ENCODE peak calls at places on chromosomes 3 and 15, in seven cellular contexts. R is neuronal stem cell, N is cardiac muscle cell, T is fibroblast of lung, W is spleen, Y is SK-N-MC, A is OCI-LY7. P is an unnamed sample. For H3K36me3, the result is how much of the 10 kb centered on the place peaks cover.

GRCh38 chr15:29821416-29822099 is 710 bp downstream of the TJP1 start:
- DNase-seq in R (peak), N (peak), T (peak), W (no peak), Y (no peak), A (no peak), P (peak)

GRCh38 chr15:68644088-68644904 is 65.5 kb downstream of the CORO2B start:
- DNase-seq in R (no peak), N (peak), T (peak), W (no peak), Y (no peak), A (no peak), P (no peak)

GRCh38 chr3:195762249-195762585 is 41.4 kb downstream of the MUC20 start:
- DNase-seq in R (no peak), N (no peak), T (no peak), W (peak), Y (no peak), A (no peak), P (no peak)

GRCh38 chr3:43528498-43529099 is 93.2 kb downstream of the ANO10 start:
- DNase-seq in R (no peak), N (no peak), T (no peak), W (no peak), Y (no peak), A (no peak), P (no peak)

GRCh38 chr3:171967932-171968678 is 71.3 kb upstream of the FNDC3B start:
- DNase-seq in R (no peak), N (peak), T (peak), W (no peak), Y (no peak), A (no peak), P (no peak)

GRCh38 chr3:138180375-138181029 is 5.8 kb upstream of the DBR1 start:
- DNase-seq in R (no peak), N (peak), T (peak), W (no peak), Y (no peak), A (peak), P (peak)

GRCh38 chr3:130627143-130627849 is 110.3 kb downstream of the COL6A6 start:
- DNase-seq in R (no peak), N (no peak), T (no peak), W (no peak), Y (no peak), A (no peak), P (no peak)

GRCh38 chr3:36992806-36993325 is at the start of gene EPM2AIP1:
- DNase-seq in R (no peak), N (no peak), T (no peak), W (peak), Y (no peak), A (no peak), P (peak)

GRCh38 chr3:14366233-14366632 is 36.2 kb upstream of the SLC6A6 start:
- DNase-seq in R (no peak), N (no peak), T (no peak), W (no peak), Y (no peak), A (no peak), P (no peak)

GRCh38 chr3:149717391-149718056 is 34.8 kb downstream of the COMMD2 start:
- DNase-seq in R (peak), N (peak), T (peak), W (no peak), Y (peak), A (peak), P (no peak)

GRCh38 chr3:127750226-127751031 is 71.9 kb downstream of the MGLL start:
- DNase-seq in R (no peak), N (peak), T (peak), W (no peak), Y (no peak), A (peak), P (no peak)

GRCh38 chr3:101150504-101150903 is 157.3 kb upstream of the ABI3BP start:
- DNase-seq in R (no peak), N (no peak), T (no peak), W (no peak), Y (no peak), A (no peak), P (no peak)

GRCh38 chr3:53011324-53011723 is 34.5 kb downstream of the SFMBT1 start:
- DNase-seq in R (no peak), N (no peak), T (no peak), W (no peak), Y (no peak), A (no peak), P (no peak)

GRCh38 chr3:182979719-182980191 is 583 bp downstream of the DCUN1D1 start:
- DNase-seq in R (peak), N (peak), T (no peak), W (no peak), Y (no peak), A (peak), P (no peak)

GRCh38 chr3:152738656-152739055 is 96.3 kb upstream of the P2RY1 start:
- DNase-seq in R (no peak), N (peak), T (peak), W (no peak), Y (no peak), A (no peak), P (no peak)

GRCh38 chr3:55059027-55059629 is 131.3 kb upstream of the LRTM1 start:
- DNase-seq in R (no peak), N (no peak), T (peak), W (no peak), Y (no peak), A (no peak), P (no peak)

GRCh38 chr3:183524476-183524875 is 31.0 kb downstream of the KLHL6 start:
- DNase-seq in R (no peak), N (no peak), T (no peak), W (no peak), Y (no peak), A (no peak), P (no peak)

GRCh38 chr15:36601952-36602351 is 22.5 kb downstream of the CDIN1 start:
- DNase-seq in R (no peak), N (no peak), T (no peak), W (no peak), Y (no peak), A (no peak), P (no peak)

GRCh38 chr3:114155370-114155821 is 23.5 kb downstream of the DRD3 start:
- DNase-seq in R (no peak), N (peak), T (peak), W (no peak), Y (no peak), A (peak), P (no peak)

GRCh38 chr3:111609700-111610099 is 14.6 kb upstream of the ZBED2 start:
- DNase-seq in R (no peak), N (no peak), T (no peak), W (no peak), Y (no peak), A (no peak), P (no peak)

GRCh38 chr15:71444866-71445590 is 329.8 kb downstream of the THSD4 start:
- DNase-seq in R (no peak), N (no peak), T (no peak), W (no peak), Y (no peak), A (no peak), P (no peak)

GRCh38 chr3:1087066-1087555 is 5.7 kb upstream of the CNTN6 start:
- DNase-seq in R (no peak), N (peak), T (peak), W (no peak), Y (peak), A (no peak), P (no peak)

GRCh38 chr15:66877558-66878285 is 175.7 kb downstream of the SMAD6 start:
- DNase-seq in R (no peak), N (peak), T (no peak), W (peak), Y (no peak), A (no peak), P (no peak)

GRCh38 chr15:52481915-52482314 is 46.8 kb downstream of the MYO5A start:
- DNase-seq in R (no peak), N (peak), T (peak), W (no peak), Y (no peak), A (peak), P (peak)

GRCh38 chr3:15050405-15051092 is 14.6 kb downstream of the MRPS25 start:
- DNase-seq in R (no peak), N (no peak), T (no peak), W (peak), Y (no peak), A (peak), P (no peak)

DNA sequence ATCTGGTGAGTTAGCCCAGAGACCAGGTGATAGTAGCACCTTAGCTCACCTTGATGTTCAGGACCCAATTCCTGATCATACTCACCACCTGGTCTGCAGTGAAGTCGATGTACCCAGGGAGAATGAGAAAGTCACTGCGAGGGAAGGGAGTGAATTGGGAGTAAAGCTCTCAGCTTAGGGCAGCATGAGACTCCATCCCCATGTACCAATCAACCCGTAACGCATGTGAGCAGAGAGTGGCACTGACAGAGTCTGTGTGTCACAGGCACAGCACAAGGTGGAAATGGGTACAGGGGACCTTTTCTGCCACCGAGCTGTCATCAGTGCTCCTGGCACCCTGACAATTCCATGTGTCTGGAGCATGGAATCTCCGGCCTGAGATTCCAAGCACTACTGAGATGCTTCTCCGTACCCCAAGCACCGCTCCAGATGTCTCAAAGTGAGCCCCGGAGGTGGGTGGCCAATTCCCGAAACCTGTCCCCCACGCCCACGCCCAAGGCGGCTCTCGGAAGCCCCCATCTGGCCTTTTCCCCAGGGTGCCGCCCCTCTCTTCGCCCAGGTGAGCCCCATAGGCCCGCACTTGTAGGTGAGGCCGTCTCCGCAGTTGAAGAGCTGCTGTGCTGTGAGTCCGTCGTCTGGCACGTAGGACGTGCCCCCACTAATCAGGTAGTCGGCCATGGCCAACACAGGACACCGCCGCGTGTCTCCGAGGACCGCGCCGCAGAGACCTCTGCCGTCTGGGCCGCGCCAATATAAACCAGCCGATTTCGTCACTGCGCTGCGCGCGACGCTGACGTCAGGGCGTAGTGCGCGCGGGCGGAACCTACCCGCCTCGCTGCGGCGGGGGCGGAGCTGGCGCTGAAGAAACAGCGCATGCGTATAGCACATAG is at the start of gene IMPDH2:
- DNase-seq in R (peak), N (peak), T (peak), W (peak), Y (no peak), A (peak), P (peak)
- H3K36me3 ChIP-seq in R (half or more), N (half or more), T (under half), W (half or more), Y (half or more), A (half or more), P (half or more)

GRCh38 chr15:88635343-88635742 is 3.5 kb upstream of the ISG20 start:
- DNase-seq in R (no peak), N (peak), T (peak), W (peak), Y (no peak), A (peak), P (no peak)
- H3K27ac ChIP-seq in R (no peak), N (no peak), T (no peak), W (peak), Y (no peak), A (peak), P (peak)

GRCh38 chr15:80779658-80780415 is 667 bp downstream of the CEMIP start:
- DNase-seq in R (peak), N (peak), T (peak), W (no peak), Y (no peak), A (no peak), P (no peak)
- H3K4me3 ChIP-seq in R (peak), N (peak), T (peak), W (peak), Y (no peak), A (no peak), P (no peak)

DNA sequence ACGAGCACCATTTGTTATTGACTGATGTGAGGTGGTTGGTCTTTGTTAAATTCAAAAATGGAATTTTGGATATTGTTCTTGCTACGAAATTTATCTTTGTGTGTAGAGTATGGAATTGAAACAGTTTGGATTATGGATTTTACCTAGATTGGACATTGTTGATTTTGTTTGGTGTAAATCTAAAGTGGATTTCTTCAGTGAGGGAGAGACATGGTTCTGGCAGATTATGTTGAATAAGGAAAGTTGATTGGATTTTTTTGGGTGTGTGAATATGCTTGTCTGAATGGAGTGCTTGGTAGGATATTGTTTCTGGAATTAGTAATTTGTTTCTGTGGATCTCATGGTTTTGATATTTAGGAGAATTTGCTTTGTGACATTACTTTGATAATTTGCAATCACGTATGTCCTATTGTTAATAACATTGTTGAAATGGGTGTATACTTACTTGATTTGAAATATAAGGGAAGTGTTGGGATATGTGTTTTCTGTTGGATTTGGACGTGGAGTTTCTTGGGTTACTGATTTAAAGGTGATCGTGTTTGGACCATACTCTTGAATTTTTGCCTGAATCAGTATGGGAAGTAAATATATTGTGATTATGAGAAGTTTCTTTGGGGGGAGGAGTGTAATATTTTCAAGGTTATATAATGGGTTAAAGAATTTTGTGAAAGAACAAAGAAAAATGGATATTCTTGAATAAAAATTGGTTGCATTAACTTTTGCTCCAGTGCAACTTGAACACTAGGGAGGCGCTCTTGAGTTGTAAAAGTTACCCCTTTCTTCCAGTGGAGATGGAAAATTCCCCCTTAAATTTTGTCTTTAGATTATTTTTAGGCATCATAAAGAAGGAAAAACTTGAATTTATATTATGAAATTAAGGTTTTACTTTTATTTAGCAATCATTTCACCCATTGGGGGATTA is 875 bp upstream of the CHD2 start:
- DNase-seq in R (no peak), N (no peak), T (no peak), W (no peak), Y (no peak), A (peak), P (no peak)
- H3K36me3 ChIP-seq in R (under half), N (under half), T (under half), W (under half), Y (half or more), A (half or more), P (under half)